ENCODE peak calls at places on chromosome 2, in five cellular contexts. X, R, O, E and W are unnamed samples.

GRCh38 chr2:233464056-233464455 is 102.5 kb downstream of the USP40 start:
- DNase-seq in X (no peak), R (no peak), E (no peak), O (no peak), W (no peak)

GRCh38 chr2:55120634-55121359 is 70.5 kb upstream of the RTN4 start:
- DNase-seq in R (peak; percentile 60), O (no peak), X (no peak), E (no peak), W (no peak)

GRCh38 chr2:146540271-146540932 is 1304.4 kb upstream of the ACVR2A start:
- DNase-seq in R (no peak), X (peak; percentile 98), E (peak; percentile 29), O (peak; percentile 88), W (peak; percentile 82)

GRCh38 chr2:69132960-69133590 is 120.1 kb downstream of the ANTXR1 start:
- DNase-seq in O (no peak), E (no peak), X (no peak), R (peak; percentile 26), W (no peak)

GRCh38 chr2:237270556-237270955 is 143.4 kb downstream of the COL6A3 start:
- DNase-seq in O (no peak), E (no peak), R (peak; percentile 28), X (no peak), W (no peak)

GRCh38 chr2:5692561-5693287 is 540 bp downstream of the SOX11 start:
- DNase-seq in O (no peak), E (no peak), X (peak; percentile 67), R (peak; percentile 44), W (no peak)

GRCh38 chr2:78992807-78993517 is 32.5 kb upstream of the REG3G start:
- DNase-seq in O (peak; percentile 33), X (peak; percentile 72), R (no peak), E (no peak), W (peak; percentile 88)

GRCh38 chr2:172912245-172912644 is 163.4 kb upstream of the MAP3K20 start:
- DNase-seq in R (no peak), E (no peak), X (no peak), O (no peak), W (no peak)

GRCh38 chr2:30288576-30288975 is 57.2 kb downstream of the LBH start:
- DNase-seq in X (peak; percentile 33), R (no peak), O (no peak), E (no peak), W (no peak)

GRCh38 chr2:238875161-238875530 is 27.3 kb downstream of the TWIST2 start:
- DNase-seq in X (peak; percentile 55), O (no peak), E (no peak), R (no peak), W (peak; percentile 29)

GRCh38 chr2:237200462-237200861 is 114.8 kb downstream of the COPS8 start:
- DNase-seq in E (no peak), O (no peak), X (no peak), R (no peak), W (no peak)

GRCh38 chr2:63631501-63631900 is 42.7 kb downstream of the MDH1 start:
- DNase-seq in X (no peak), R (no peak), E (no peak), O (no peak), W (no peak)

GRCh38 chr2:172196768-172197322 is 94.1 kb upstream of the DLX2 start:
- DNase-seq in O (no peak), R (peak; percentile 85), X (no peak), E (no peak), W (no peak)

GRCh38 chr2:221465776-221466175 is 106.3 kb downstream of the EPHA4 start:
- DNase-seq in X (no peak), E (no peak), R (peak; percentile 15), O (no peak), W (no peak)

GRCh38 chr2:167406558-167406957 is 518.3 kb downstream of the XIRP2 start:
- DNase-seq in R (no peak), O (peak; percentile 87), E (peak; percentile 64), X (peak; percentile 100), W (peak; percentile 83)

GRCh38 chr2:211157856-211158463 is 601.6 kb downstream of the CPS1 start:
- DNase-seq in X (peak; percentile 72), R (peak; percentile 36), O (no peak), E (peak; percentile 73), W (peak; percentile 67)

GRCh38 chr2:21019000-21019677 is 24.7 kb downstream of the APOB start:
- DNase-seq in X (no peak), E (no peak), O (no peak), R (no peak), W (no peak)

GRCh38 chr2:60029248-60029883 is 524.1 kb downstream of the BCL11A start:
- DNase-seq in O (no peak), E (no peak), R (no peak), X (no peak), W (no peak)

GRCh38 chr2:31711737-31712136 is 131.0 kb upstream of the SRD5A2 start:
- DNase-seq in R (no peak), O (no peak), X (no peak), E (no peak), W (no peak)

GRCh38 chr2:159902722-159903121 is 104.7 kb upstream of the CD302 start:
- DNase-seq in E (no peak), X (no peak), O (no peak), R (no peak), W (no peak)

GRCh38 chr2:166173263-166173662 is 45.4 kb upstream of the SCN1A start:
- DNase-seq in O (no peak), E (no peak), X (no peak), R (no peak), W (no peak)

GRCh38 chr2:119025762-119026351 is 83.9 kb downstream of the MARCO start:
- DNase-seq in E (no peak), X (no peak), O (no peak), R (no peak), W (no peak)

GRCh38 chr2:43943323-43943722 is 52.5 kb downstream of the LRPPRC start:
- DNase-seq in E (no peak), X (no peak), O (no peak), R (no peak), W (no peak)

GRCh38 chr2:2557448-2557847 is 226.4 kb upstream of the MYT1L start:
- DNase-seq in R (no peak), X (no peak), E (no peak), O (no peak), W (no peak)

GRCh38 chr2:69177063-69177771 is 164.2 kb downstream of the ANTXR1 start:
- DNase-seq in E (no peak), O (no peak), R (peak; percentile 96), X (peak; percentile 86), W (peak; percentile 70)

GRCh38 chr2:127051780-127052067 is 55.2 kb downstream of the BIN1 start:
- DNase-seq in X (no peak), E (no peak), R (no peak), O (no peak), W (no peak)

GRCh38 chr2:54866179-54866578 is 142.7 kb downstream of the EML6 start:
- DNase-seq in E (no peak), R (no peak), X (no peak), O (no peak), W (no peak)

GRCh38 chr2:239156516-239157265 is 244.1 kb downstream of the HDAC4 start:
- DNase-seq in E (no peak), X (no peak), O (no peak), R (no peak), W (peak; percentile 19)

GRCh38 chr2:104856086-104856972 is 2.4 kb downstream of the POU3F3 start:
- DNase-seq in E (no peak), O (no peak), X (peak; percentile 75), R (no peak), W (peak; percentile 71)

GRCh38 chr2:241110607-241111442 is 8.7 kb upstream of the MTERF4 start:
- DNase-seq in R (no peak), X (no peak), E (no peak), O (no peak), W (no peak)

GRCh38 chr2:228866781-228867180 is 404.3 kb downstream of the PID1 start:
- DNase-seq in R (no peak), E (no peak), X (no peak), O (no peak), W (no peak)

GRCh38 chr2:195603408-195603807 is 53.6 kb upstream of the SLC39A10 start:
- DNase-seq in O (no peak), X (no peak), E (no peak), R (no peak), W (no peak)
- H3K9ac ChIP-seq in O (no peak overlapping the region), X (no peak overlapping the region), E (no peak overlapping the region), R (no peak overlapping the region), W (no peak overlapping the region)

DNA sequence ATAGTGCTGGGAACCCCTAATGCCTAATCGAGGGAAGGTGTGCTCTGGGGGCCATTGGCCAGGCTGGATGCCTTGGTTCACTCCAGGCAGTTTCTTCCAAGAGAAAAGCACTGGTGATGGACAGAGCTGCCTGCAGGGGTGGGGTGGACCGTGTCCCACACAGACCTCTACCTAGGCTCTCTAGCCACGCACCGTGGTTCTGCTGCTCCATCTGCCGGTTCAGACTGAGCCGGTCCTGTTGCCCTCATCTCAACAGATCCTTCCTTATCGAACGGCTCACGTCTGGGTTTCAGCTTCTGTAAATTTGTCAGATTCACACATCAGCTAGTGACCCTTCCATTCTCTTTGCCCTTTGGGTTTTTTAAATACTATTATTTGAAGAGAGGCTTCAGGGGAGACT is 46.4 kb downstream of the RALB start:
- DNase-seq in E (no peak), O (no peak), R (no peak), X (no peak), W (no peak)
- H3K4ac ChIP-seq in E (no peak overlapping the region), O (no peak overlapping the region), R (no peak overlapping the region), X (no peak overlapping the region), W (no peak overlapping the region)

GRCh38 chr2:208570851-208571763 is 164.5 kb downstream of the PTH2R start:
- DNase-seq in O (no peak), R (no peak), X (no peak), E (no peak), W (no peak)

GRCh38 chr2:208571764-208572131 is 165.2 kb downstream of the PTH2R start:
- DNase-seq in O (no peak), E (no peak), R (no peak), X (no peak), W (no peak)

GRCh38 chr2:208570066-208570465 is 163.5 kb downstream of the PTH2R start:
- DNase-seq in E (no peak), R (no peak), X (no peak), O (no peak), W (no peak)

GRCh38 chr2:208565690-208566421 is 159.3 kb downstream of the PTH2R start:
- DNase-seq in O (no peak), X (no peak), R (no peak), E (no peak), W (no peak)

GRCh38 chr2:208568203-208568602 is 161.6 kb downstream of the PTH2R start:
- DNase-seq in R (no peak), O (no peak), X (no peak), E (no peak), W (no peak)
- H3K4me2 ChIP-seq in R (no peak overlapping the region), O (no peak overlapping the region), X (no peak overlapping the region), E (no peak overlapping the region), W (no peak overlapping the region)

DNA sequence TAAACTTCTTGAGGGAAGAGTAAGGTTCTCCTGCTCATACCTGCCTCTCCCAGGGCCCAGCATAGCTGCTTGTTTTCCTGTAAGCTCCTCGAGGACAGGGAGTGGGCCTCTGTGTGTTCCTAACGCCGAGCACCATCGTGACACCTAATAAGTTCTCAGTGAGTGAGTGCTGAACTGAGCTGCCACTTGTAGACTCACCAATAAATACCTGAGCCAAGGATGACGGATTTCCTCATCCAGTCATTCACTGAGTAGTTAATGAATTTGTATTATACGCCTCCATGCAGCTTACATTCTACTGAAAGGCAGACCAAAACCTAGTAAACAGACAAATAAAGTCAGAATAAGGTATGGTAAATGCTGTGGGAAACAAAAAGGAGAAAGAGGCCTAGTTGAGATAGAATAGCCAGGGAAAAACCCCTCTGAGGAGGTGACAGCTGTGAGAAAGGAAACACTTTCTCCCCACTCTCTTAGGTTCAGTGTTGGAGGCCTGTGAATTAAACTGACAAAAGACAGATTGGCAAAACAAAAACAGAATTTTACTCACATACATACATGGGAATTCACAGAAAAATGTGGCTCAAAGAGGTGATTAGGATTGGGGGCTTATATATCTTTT is 138.6 kb downstream of the B3GNT2 start:
- DNase-seq in R (no peak), X (no peak), E (no peak), O (no peak), W (no peak)
- H3K9ac ChIP-seq in R (no peak overlapping the region), X (no peak overlapping the region), E (no peak overlapping the region), O (no peak overlapping the region), W (no peak overlapping the region)